ENCODE peak calls at places on chromosomes 11 and 22, in six cellular contexts. One of them, this sample, is unnamed.
A peak's percentile ranks its signal among the peaks of the same experiment; 100 is the strongest.

GRCh38 chr22:47174671-47175111 is 412.2 kb downstream of the TBC1D22A start:
- DNase-seq in Calu3: no peak
- DNase-seq in GM12891: no peak
- DNase-seq in NCI-H82: no peak
- DNase-seq in T-cell: no peak
- DNase-seq in NCI-H1105 treated with DMSO at 0.1 percent for 48 hours: no peak
- DNase-seq in this sample: no peak

GRCh38 chr11:61951484-61952135 is 1.5 kb downstream of the BEST1 start:
- DNase-seq in NCI-H82: peak; percentile 30
- DNase-seq in T-cell: no peak
- DNase-seq in GM12891: no peak
- DNase-seq in NCI-H1105 treated with DMSO at 0.1 percent for 48 hours: no peak
- DNase-seq in Calu3: no peak
- DNase-seq in this sample: peak; percentile 43

GRCh38 chr11:6565988-6566703 is 37.3 kb downstream of the RRP8 start:
- DNase-seq in NCI-H1105 treated with DMSO at 0.1 percent for 48 hours: no peak
- DNase-seq in GM12891: no peak
- DNase-seq in Calu3: no peak
- DNase-seq in NCI-H82: no peak
- DNase-seq in T-cell: no peak
- DNase-seq in this sample: no peak

GRCh38 chr22:41504397-41504796 is 35.5 kb downstream of the ACO2 start:
- DNase-seq in GM12891: no peak
- DNase-seq in NCI-H82: no peak
- DNase-seq in Calu3: no peak
- DNase-seq in NCI-H1105 treated with DMSO at 0.1 percent for 48 hours: no peak
- DNase-seq in T-cell: no peak
- DNase-seq in this sample: no peak

GRCh38 chr11:99934008-99934407 is 753.1 kb upstream of the ARHGAP42 start:
- DNase-seq in NCI-H82: no peak
- DNase-seq in GM12891: no peak
- DNase-seq in T-cell: no peak
- DNase-seq in Calu3: no peak
- DNase-seq in NCI-H1105 treated with DMSO at 0.1 percent for 48 hours: no peak
- DNase-seq in this sample: no peak

GRCh38 chr11:61569701-61570100 is 11.2 kb downstream of the SYT7 start:
- DNase-seq in Calu3: no peak
- DNase-seq in NCI-H82: no peak
- DNase-seq in GM12891: no peak
- DNase-seq in T-cell: no peak
- DNase-seq in NCI-H1105 treated with DMSO at 0.1 percent for 48 hours: no peak
- DNase-seq in this sample: no peak

GRCh38 chr11:130772266-130773227 is 143.7 kb downstream of the SNX19 start:
- DNase-seq in T-cell: no peak
- DNase-seq in NCI-H82: no peak
- DNase-seq in Calu3: peak; percentile 3
- DNase-seq in GM12891: no peak
- DNase-seq in NCI-H1105 treated with DMSO at 0.1 percent for 48 hours: no peak
- DNase-seq in this sample: peak; percentile 73

GRCh38 chr11:117877120-117877784 is 794 bp upstream of the FXYD6 start:
- DNase-seq in NCI-H82: peak; percentile 19
- DNase-seq in T-cell: no peak
- DNase-seq in GM12891: no peak
- DNase-seq in Calu3: no peak
- DNase-seq in NCI-H1105 treated with DMSO at 0.1 percent for 48 hours: peak; percentile 50
- DNase-seq in this sample: no peak

GRCh38 chr11:38460901-38461300 is 1862.9 kb upstream of the RAG2 start:
- DNase-seq in GM12891: no peak
- DNase-seq in NCI-H1105 treated with DMSO at 0.1 percent for 48 hours: peak; percentile 24
- DNase-seq in T-cell: no peak
- DNase-seq in NCI-H82: peak; percentile 60
- DNase-seq in Calu3: no peak
- DNase-seq in this sample: peak; percentile 48

GRCh38 chr11:10623797-10624761 is 55.6 kb upstream of the LYVE1 start:
- DNase-seq in NCI-H1105 treated with DMSO at 0.1 percent for 48 hours: peak; percentile 36
- DNase-seq in GM12891: no peak
- DNase-seq in NCI-H82: peak; percentile 70
- DNase-seq in T-cell: no peak
- DNase-seq in Calu3: peak; percentile 49
- DNase-seq in this sample: peak; percentile 55

GRCh38 chr11:79156031-79156430 is 284.8 kb downstream of the TENM4 start:
- DNase-seq in GM12891: no peak
- DNase-seq in NCI-H1105 treated with DMSO at 0.1 percent for 48 hours: no peak
- DNase-seq in Calu3: no peak
- DNase-seq in T-cell: no peak
- DNase-seq in NCI-H82: no peak
- DNase-seq in this sample: no peak

This sample was measured in SJSA1.